ENCODE peak calls at places on chromosomes 2 and 18, in six cellular contexts. X, S, O, L, C and T are unnamed samples.

GRCh38 chr18:77765468-77765867 is 515.8 kb downstream of the GALR1 start:
- DNase-seq in O (no peak), S (no peak), C (peak; percentile 28), L (no peak), X (no peak), T (no peak)

GRCh38 chr2:236302555-236302954 is 38.3 kb upstream of the ASB18 start:
- DNase-seq in S (no peak), L (no peak), O (no peak), X (no peak), C (no peak), T (no peak)

GRCh38 chr2:156309922-156310321 is 22.6 kb downstream of the NR4A2 start:
- DNase-seq in S (no peak), O (no peak), X (no peak), C (no peak), L (no peak), T (no peak)

GRCh38 chr2:210954508-210954907 is 398.1 kb downstream of the CPS1 start:
- DNase-seq in C (no peak), X (no peak), S (no peak), L (no peak), O (no peak), T (no peak)

GRCh38 chr18:73980289-73980979 is 167.2 kb downstream of the FBXO15 start:
- DNase-seq in S (no peak), O (no peak), X (no peak), L (no peak), C (peak; percentile 72), T (no peak)

GRCh38 chr2:189412330-189412953 is 28.8 kb upstream of the WDR75 start:
- DNase-seq in L (no peak), S (no peak), X (no peak), C (peak; percentile 61), O (no peak), T (no peak)

GRCh38 chr18:25351773-25352628 is at the start of gene ZNF521:
- DNase-seq in L (peak; percentile 24), O (no peak), X (peak; percentile 70), S (peak; percentile 29), C (peak; percentile 42), T (peak; percentile 78)

GRCh38 chr2:96888082-96889011 is 18.5 kb upstream of the SEMA4C start:
- DNase-seq in S (no peak), O (peak; percentile 98), C (no peak), L (no peak), X (peak; percentile 70), T (peak; percentile 63)

GRCh38 chr2:73282924-73283544 is 1.2 kb downstream of the FBXO41 start:
- DNase-seq in S (no peak), L (no peak), X (no peak), C (no peak), O (no peak), T (no peak)

DNA sequence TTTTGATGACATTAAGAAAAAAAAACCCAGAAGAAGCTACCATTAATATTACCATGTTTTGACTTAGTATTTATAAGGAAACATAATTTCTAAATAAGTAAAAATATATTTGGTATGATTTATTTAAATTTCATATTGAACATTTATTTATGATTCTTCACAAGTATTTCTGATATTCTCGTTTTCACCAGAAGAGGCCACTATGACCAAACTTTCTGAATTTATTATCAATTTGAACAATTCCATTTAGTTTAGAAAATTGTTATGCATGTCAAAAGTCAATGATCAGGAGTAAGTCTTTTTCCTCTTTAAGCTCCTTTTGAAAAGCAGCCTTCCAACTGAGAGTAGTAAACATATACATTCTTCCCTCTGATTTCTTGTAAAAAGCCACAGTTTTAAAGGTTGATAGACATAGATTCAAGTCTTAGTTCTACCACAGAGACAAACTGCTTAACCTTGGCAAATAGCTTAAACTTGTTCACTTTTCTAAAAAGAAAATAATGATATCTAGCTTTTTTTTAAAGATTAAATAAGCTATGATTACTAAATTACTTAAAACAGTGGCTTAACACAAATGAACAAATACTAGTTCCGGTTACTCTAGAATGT is 329.9 kb downstream of the TRIB2 start:
- DNase-seq in O (no peak), L (no peak), C (peak; percentile 20), S (no peak), X (no peak), T (no peak)
- TF ChIP-seq CTCF in O (peak; percentile 76), L (peak; percentile 68), C (peak; percentile 46), S (peak; percentile 36), X (no peak), T (no peak)

GRCh38 chr2:99205491-99205890 is 24.5 kb downstream of the MRPL30 start:
- DNase-seq in L (no peak), C (no peak), S (no peak), X (no peak), O (no peak), T (no peak)

GRCh38 chr2:99200232-99200631 is 19.2 kb downstream of the MRPL30 start:
- DNase-seq in C (no peak), S (no peak), X (no peak), L (no peak), O (no peak), T (no peak)

GRCh38 chr2:99198103-99198841 is 17.3 kb downstream of the MRPL30 start:
- DNase-seq in C (no peak), S (no peak), X (no peak), O (peak; percentile 52), L (no peak), T (no peak)

DNA sequence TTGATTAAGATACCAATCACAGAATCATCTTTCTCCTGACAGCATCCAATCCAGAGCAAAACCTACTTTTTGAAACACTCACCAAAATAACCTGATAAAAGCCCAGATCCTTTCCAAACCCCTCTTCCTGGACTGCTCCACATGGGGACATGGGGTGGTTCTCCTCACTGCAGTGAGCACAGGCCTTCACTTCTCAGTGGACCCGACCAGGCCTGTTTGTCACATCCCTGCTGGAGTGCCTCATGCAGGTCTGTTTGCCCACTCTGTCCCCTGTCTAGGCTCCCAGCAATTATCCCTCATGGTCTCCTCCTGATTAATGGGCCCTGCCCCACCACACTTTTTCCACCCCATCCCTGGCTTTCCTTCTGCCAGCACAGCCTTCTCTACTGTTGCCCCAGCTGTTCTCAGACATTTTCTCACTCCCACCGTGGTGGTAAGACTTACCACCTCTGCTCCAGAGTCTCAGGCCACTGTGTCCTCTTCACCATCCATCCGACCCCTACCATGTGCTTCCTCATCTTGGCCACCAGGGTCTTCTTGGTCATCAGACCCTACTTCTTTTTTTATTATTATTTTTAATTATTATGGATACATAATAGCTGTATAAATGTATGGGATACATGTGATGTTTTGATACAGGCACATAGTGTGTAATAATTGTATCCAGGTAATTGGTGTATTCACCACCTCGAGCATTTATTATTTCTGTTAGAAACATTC is 21.1 kb downstream of the MRPL30 start:
- DNase-seq in X (no peak), C (no peak), L (no peak), O (no peak), S (no peak), T (no peak)
- TF ChIP-seq CTCF in X (no peak), C (peak; percentile 2), L (no peak), O (peak; percentile 34), S (no peak), T (no peak)

GRCh38 chr2:127043367-127044164 is 63.4 kb downstream of the BIN1 start:
- DNase-seq in S (no peak), L (no peak), X (peak; percentile 24), O (no peak), C (no peak), T (no peak)

GRCh38 chr2:127037456-127037855 is 69.5 kb downstream of the BIN1 start:
- DNase-seq in L (no peak), S (no peak), O (no peak), C (peak; percentile 54), X (no peak), T (no peak)

GRCh38 chr2:127040169-127040568 is 66.8 kb downstream of the BIN1 start:
- DNase-seq in S (no peak), O (no peak), L (no peak), X (no peak), C (no peak), T (no peak)

GRCh38 chr2:127041259-127041970 is 65.5 kb downstream of the BIN1 start:
- DNase-seq in O (no peak), C (no peak), S (no peak), X (no peak), L (no peak), T (no peak)

DNA sequence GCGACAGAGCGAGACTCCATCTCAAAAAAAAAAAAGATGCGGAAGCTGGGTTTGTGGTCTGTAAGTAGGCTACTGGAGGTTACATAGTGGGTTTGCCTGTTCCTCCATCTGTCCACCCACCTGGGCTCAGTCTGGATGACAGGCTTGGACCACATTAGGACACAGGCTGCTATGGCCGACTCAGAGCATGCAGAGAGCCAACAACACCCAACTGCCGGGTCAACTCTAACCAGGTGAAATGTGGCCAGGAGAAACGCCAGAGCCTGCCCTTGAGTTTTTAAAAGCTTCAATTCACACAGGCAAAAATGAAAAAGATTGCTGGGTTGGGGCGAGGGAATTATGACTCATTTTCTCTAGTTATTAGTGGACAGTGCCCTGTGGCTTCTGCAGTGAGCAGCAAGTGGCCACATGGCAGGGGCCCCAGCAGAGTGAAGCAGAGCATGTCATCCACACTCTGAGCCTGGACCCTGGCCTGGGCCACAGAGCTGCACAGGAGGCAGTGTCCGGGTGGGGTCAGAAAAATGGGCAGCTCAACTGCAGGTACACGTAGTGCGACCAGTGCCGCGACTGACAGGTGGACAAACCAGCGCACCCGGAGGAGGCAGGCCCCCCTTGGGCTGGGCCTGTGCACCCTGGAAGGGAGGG is 67.4 kb downstream of the BIN1 start:
- DNase-seq in X (peak; percentile 18), L (no peak), S (no peak), O (no peak), C (no peak), T (no peak)
- TF ChIP-seq CTCF in X (no peak), L (no peak), S (no peak), O (no peak), C (no peak), T (no peak)

GRCh38 chr2:59277656-59278055 is 1036.5 kb upstream of the FANCL start:
- DNase-seq in O (no peak), S (no peak), X (no peak), C (peak; percentile 88), L (no peak), T (no peak)

GRCh38 chr2:59276917-59277316 is 1035.8 kb upstream of the FANCL start:
- DNase-seq in L (no peak), X (no peak), S (no peak), O (no peak), C (no peak), T (no peak)

DNA sequence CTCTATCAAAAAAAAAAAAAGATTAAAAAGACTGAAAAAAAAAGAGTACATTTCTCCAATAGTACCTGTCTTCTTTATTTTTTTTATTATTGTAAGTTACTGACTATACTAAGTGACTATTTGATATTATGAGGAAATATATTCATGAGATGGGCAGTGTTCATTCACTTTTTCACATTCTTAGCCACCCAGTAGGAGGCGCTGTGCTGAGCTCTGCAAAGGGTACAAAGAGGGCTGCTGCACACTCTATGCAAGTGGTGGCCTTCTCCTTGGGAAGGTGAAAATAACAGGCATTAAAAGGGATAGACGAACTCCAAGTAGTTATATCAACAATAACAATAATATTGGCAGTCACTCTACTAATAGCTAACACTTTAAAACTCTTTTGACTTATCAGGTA is 1034.9 kb upstream of the FANCL start:
- DNase-seq in X (no peak), O (no peak), S (no peak), C (no peak), L (no peak), T (no peak)
- TF ChIP-seq CTCF in X (no peak), O (peak; percentile 43), S (no peak), C (peak; percentile 28), L (peak; percentile 32), T (no peak)